ENCODE peak calls at places on chromosomes 6 and 20, in four cellular contexts. O is HFFc6, R is non-pigmented ciliary epithelial cell, S is upper lobe of left lung. U is an unnamed sample.

GRCh38 chr20:38859070-38859690 is 53.7 kb downstream of the PPP1R16B start:
- DNase-seq in R (no peak), O (no peak), S (no peak), U (no peak)

GRCh38 chr6:85797993-85798392 is 155.3 kb upstream of the SYNCRIP start:
- DNase-seq in R (no peak), O (no peak), S (no peak), U (no peak)

GRCh38 chr20:63610581-63611435 is 16.1 kb downstream of the GMEB2 start:
- DNase-seq in O (no peak), R (no peak), S (no peak), U (no peak)

GRCh38 chr6:72642435-72642834 is 20.6 kb downstream of the KCNQ5 start:
- DNase-seq in O (no peak), R (no peak), S (no peak), U (no peak)

GRCh38 chr6:43481075-43481474 is 3.7 kb downstream of the TJAP1 start:
- DNase-seq in S (no peak), R (no peak), O (no peak), U (no peak)

GRCh38 chr20:38258545-38259223 is 1.9 kb downstream of the KIAA1755 start:
- DNase-seq in R (no peak), O (no peak), S (no peak), U (no peak)

GRCh38 chr6:46509981-46510510 is 18.8 kb upstream of the RCAN2 start:
- DNase-seq in R (no peak), O (no peak), S (no peak), U (no peak)

GRCh38 chr6:8707956-8708772 is 272.8 kb upstream of the SLC35B3 start:
- DNase-seq in O (peak; percentile 1), R (peak; percentile 13), S (peak; percentile 61), U (no peak)

GRCh38 chr6:168683621-168684020 is 242.6 kb downstream of the SMOC2 start:
- DNase-seq in R (no peak), O (no peak), S (no peak), U (no peak)

GRCh38 chr6:78593898-78594666 is 273.3 kb upstream of the IRAK1BP1 start:
- DNase-seq in S (no peak), O (no peak), R (no peak), U (no peak)

GRCh38 chr6:19369770-19370169 is 467.4 kb upstream of the ID4 start:
- DNase-seq in R (no peak), O (no peak), S (no peak), U (no peak)

GRCh38 chr20:15036938-15037337 is 699.5 kb upstream of the FLRT3 start:
- DNase-seq in S (no peak), R (no peak), O (no peak), U (no peak)

GRCh38 chr6:42200035-42200434 is 5.3 kb upstream of the GUCA1B start:
- DNase-seq in S (no peak), R (peak; percentile 79), O (peak; percentile 91), U (peak; percentile 87)

GRCh38 chr20:47956261-47956995 is 171.1 kb upstream of the SULF2 start:
- DNase-seq in R (no peak), S (no peak), O (no peak), U (no peak)

GRCh38 chr6:108009894-108010293 is 51.9 kb upstream of the SEC63 start:
- DNase-seq in S (no peak), O (no peak), R (no peak), U (no peak)

GRCh38 chr6:12602951-12603710 is 113.4 kb upstream of the PHACTR1 start:
- DNase-seq in S (no peak), R (peak; percentile 49), O (peak; percentile 72), U (peak; percentile 47)

GRCh38 chr20:38799248-38799647 is 6.2 kb upstream of the PPP1R16B start:
- DNase-seq in S (no peak), O (no peak), R (no peak), U (no peak)

GRCh38 chr6:95574811-95575210 is 2.5 kb upstream of the MANEA start:
- DNase-seq in O (peak; percentile 4), R (no peak), S (no peak), U (no peak)

GRCh38 chr6:53647437-53648094 is 18.0 kb downstream of the KLHL31 start:
- DNase-seq in S (peak; percentile 35), O (no peak), R (no peak), U (no peak)

GRCh38 chr6:52077180-52077884 is 10.1 kb downstream of the PKHD1 start:
- DNase-seq in S (no peak), R (no peak), O (no peak), U (no peak)

GRCh38 chr6:5898102-5898501 is 108.6 kb downstream of the NRN1 start:
- DNase-seq in O (no peak), R (no peak), S (no peak), U (no peak)

GRCh38 chr6:56757585-56757984 is 114.9 kb upstream of the DST start:
- DNase-seq in R (no peak), S (peak; percentile 70), O (peak; percentile 38), U (no peak)

GRCh38 chr20:45902199-45902701 is 9.7 kb downstream of the PLTP start:
- DNase-seq in R (no peak), S (no peak), O (no peak), U (no peak)

GRCh38 chr6:105974981-105975380 is 111.2 kb upstream of the PRDM1 start:
- DNase-seq in O (no peak), R (no peak), S (no peak), U (no peak)

GRCh38 chr6:106324726-106325335 is 729 bp downstream of the ATG5 start:
- DNase-seq in R (no peak), O (no peak), S (no peak), U (no peak)

GRCh38 chr6:39347201-39347600 is 24.7 kb upstream of the KCNK16 start:
- DNase-seq in S (no peak), O (no peak), R (no peak), U (no peak)

GRCh38 chr6:63213325-63213724 is 2.1 kb downstream of the FKBP1C start:
- DNase-seq in O (no peak), R (no peak), S (no peak), U (no peak)

GRCh38 chr20:46557231-46557956 is 6.9 kb upstream of the OCSTAMP start:
- DNase-seq in O (peak; percentile 42), R (no peak), S (no peak), U (no peak)

GRCh38 chr6:168165373-168165772 is 86.4 kb upstream of the FRMD1 start:
- DNase-seq in R (no peak), S (no peak), O (no peak), U (no peak)

GRCh38 chr6:7042654-7043545 is 64.9 kb upstream of the RREB1 start:
- DNase-seq in S (no peak), R (no peak), O (no peak), U (no peak)

GRCh38 chr6:119479860-119480655 is 130.5 kb upstream of the MAN1A1 start:
- DNase-seq in O (no peak), S (no peak), R (peak; percentile 41), U (no peak)

GRCh38 chr20:52624270-52624669 is 347.9 kb upstream of the TSHZ2 start:
- DNase-seq in S (no peak), O (no peak), R (no peak), U (no peak)

GRCh38 chr20:58714340-58714922 is 21.8 kb downstream of the NPEPL1 start:
- DNase-seq in R (no peak), S (peak; percentile 16), O (no peak), U (no peak)

GRCh38 chr6:152642578-152643375 is 5.6 kb upstream of the SYNE1 start:
- DNase-seq in O (peak; percentile 57), S (peak; percentile 87), R (no peak), U (no peak)

GRCh38 chr20:19828233-19828632 is 70.2 kb downstream of the RIN2 start:
- DNase-seq in O (peak; percentile 68), R (no peak), S (no peak), U (no peak)

U was measured in AG04449.